ENCODE peak calls at places on chromosomes 5 and 9, in seven cellular contexts. E is K562, S is endothelial cell of umbilical vein, R is HCT116, I is H1, Y is HepG2, J is SK-N-SH. L is an unnamed sample.

GRCh38 chr9:38018964-38019602 is 49.9 kb downstream of the SHB start:
- DNase-seq in E (peak), S (peak), R (no peak), I (no peak), Y (peak), J (no peak), L (no peak)

GRCh38 chr9:76571288-76572204 is 112.6 kb downstream of the GCNT1 start:
- DNase-seq in E (no peak), S (peak), R (no peak), I (no peak), Y (no peak), J (no peak), L (peak)

GRCh38 chr5:14246350-14247053 is 103.4 kb downstream of the TRIO start:
- DNase-seq in E (no peak), S (no peak), R (no peak), I (no peak), Y (no peak), J (no peak), L (no peak)

GRCh38 chr5:119966028-119966427 is 336.7 kb downstream of the FAM170A start:
- DNase-seq in E (no peak), S (no peak), R (no peak), I (no peak), Y (no peak), J (no peak), L (no peak)

GRCh38 chr5:169786219-169786618 is 149.1 kb downstream of the DOCK2 start:
- DNase-seq in E (no peak), S (no peak), R (no peak), I (no peak), Y (no peak), J (no peak), L (no peak)

GRCh38 chr5:135606431-135606830 is 27.6 kb upstream of the CXCL14 start:
- DNase-seq in E (no peak), S (no peak), R (no peak), I (peak), Y (no peak), J (no peak), L (no peak)

GRCh38 chr9:70761139-70761538 is 346.7 kb upstream of the KLF9 start:
- DNase-seq in E (no peak), S (no peak), R (no peak), I (no peak), Y (no peak), J (no peak), L (no peak)

GRCh38 chr5:144941-145340 is 46.4 kb upstream of the LRRC14B start:
- DNase-seq in E (no peak), S (no peak), R (no peak), I (peak), Y (no peak), J (no peak), L (no peak)

GRCh38 chr5:152634596-152634995 is 229.5 kb upstream of the NMUR2 start:
- DNase-seq in E (no peak), S (no peak), R (no peak), I (no peak), Y (no peak), J (no peak), L (no peak)

GRCh38 chr9:116318463-116319271 is 165.1 kb downstream of the PAPPA start:
- DNase-seq in E (no peak), S (no peak), R (no peak), I (no peak), Y (no peak), J (no peak), L (no peak)

GRCh38 chr5:69404659-69405330 is 10.1 kb upstream of the MARVELD2 start:
- DNase-seq in E (peak), S (no peak), R (no peak), I (no peak), Y (no peak), J (no peak), L (no peak)

GRCh38 chr5:16179511-16179935 is at the start of gene MARCHF11:
- DNase-seq in E (no peak), S (no peak), R (no peak), I (peak), Y (no peak), J (peak), L (no peak)

GRCh38 chr9:135663451-135663770 is 302 bp downstream of the LCN9 start:
- DNase-seq in E (no peak), S (no peak), R (no peak), I (no peak), Y (no peak), J (peak), L (no peak)

GRCh38 chr5:172172912-172173591 is 15.0 kb downstream of the STK10 start:
- DNase-seq in E (no peak), S (no peak), R (no peak), I (no peak), Y (no peak), J (peak), L (no peak)

GRCh38 chr5:177403194-177403825 is 2.8 kb upstream of the PFN3 start:
- DNase-seq in E (peak), S (no peak), R (no peak), I (peak), Y (no peak), J (no peak), L (no peak)

GRCh38 chr5:119458911-119459632 is 6.8 kb downstream of the HSD17B4 start:
- DNase-seq in E (no peak), S (no peak), R (no peak), I (no peak), Y (no peak), J (no peak), L (no peak)

GRCh38 chr5:137344723-137345322 is 154.3 kb downstream of the SPOCK1 start:
- DNase-seq in E (peak), S (peak), R (peak), I (peak), Y (peak), J (peak), L (no peak)

GRCh38 chr5:123950701-123951100 is 438.7 kb downstream of the CSNK1G3 start:
- DNase-seq in E (no peak), S (no peak), R (no peak), I (no peak), Y (no peak), J (no peak), L (no peak)

GRCh38 chr5:27171696-27172362 is 133.4 kb upstream of the CDH9 start:
- DNase-seq in E (peak), S (no peak), R (no peak), I (no peak), Y (no peak), J (no peak), L (no peak)

DNA sequence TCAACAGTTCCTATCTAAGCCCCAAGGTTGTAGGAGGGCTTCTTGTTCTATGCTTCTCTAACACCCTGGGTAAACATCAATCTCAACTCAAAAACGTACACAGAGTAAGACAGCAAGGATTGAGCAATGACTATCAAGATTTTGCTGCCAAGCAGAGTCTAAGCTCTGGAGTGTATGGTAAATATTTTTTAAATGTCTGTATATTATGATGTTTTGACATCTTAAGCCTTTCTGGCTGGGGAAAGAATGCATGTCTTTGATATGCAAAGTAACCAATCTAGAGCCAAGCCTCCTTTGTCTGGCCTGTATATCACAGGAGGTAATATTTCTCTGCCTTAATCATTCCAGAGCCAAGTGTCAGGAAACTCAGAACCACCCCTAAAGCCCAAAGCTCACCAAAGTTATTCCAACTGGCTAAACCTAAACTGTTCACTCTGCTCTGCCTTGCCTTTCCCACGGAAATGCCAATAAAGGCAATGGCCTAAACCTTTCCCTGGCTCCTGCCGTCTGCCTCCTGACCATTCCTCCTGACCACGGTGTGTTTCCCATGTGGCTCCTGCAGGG is 45.2 kb downstream of the YIPF5 start:
- DNase-seq in E (no peak), S (no peak), R (no peak), I (no peak), Y (no peak), J (no peak), L (no peak)
- H2AFZ ChIP-seq in E (no peak), S (no peak), R (no peak), I (peak), Y (no peak), J (no peak), L (no peak)

DNA sequence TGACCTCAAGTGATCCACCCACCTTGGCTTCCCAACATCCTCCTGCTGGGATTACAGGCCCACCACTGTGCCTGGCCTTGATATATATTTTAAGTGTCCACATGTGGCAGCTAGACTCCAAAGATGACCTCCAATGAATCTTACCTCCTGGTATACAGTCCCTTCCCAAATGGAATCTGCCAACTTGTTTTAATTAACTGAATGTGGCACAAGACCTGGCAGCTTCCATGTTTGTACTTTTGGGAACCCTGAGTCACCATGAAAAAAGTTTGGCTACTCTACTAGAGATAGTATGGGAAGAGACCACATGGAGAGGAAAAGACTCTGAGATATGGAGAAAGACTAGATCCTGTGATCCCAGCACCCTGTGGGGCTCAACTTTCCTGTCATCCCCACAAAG is 42.5 kb downstream of the CCL28 start:
- DNase-seq in E (no peak), S (no peak), R (no peak), I (no peak), Y (no peak), J (no peak), L (no peak)
- TF ChIP-seq MAX in E (no peak), S (no peak), R (no peak), I (no peak), Y (no peak), J (no peak), L (no peak)

DNA sequence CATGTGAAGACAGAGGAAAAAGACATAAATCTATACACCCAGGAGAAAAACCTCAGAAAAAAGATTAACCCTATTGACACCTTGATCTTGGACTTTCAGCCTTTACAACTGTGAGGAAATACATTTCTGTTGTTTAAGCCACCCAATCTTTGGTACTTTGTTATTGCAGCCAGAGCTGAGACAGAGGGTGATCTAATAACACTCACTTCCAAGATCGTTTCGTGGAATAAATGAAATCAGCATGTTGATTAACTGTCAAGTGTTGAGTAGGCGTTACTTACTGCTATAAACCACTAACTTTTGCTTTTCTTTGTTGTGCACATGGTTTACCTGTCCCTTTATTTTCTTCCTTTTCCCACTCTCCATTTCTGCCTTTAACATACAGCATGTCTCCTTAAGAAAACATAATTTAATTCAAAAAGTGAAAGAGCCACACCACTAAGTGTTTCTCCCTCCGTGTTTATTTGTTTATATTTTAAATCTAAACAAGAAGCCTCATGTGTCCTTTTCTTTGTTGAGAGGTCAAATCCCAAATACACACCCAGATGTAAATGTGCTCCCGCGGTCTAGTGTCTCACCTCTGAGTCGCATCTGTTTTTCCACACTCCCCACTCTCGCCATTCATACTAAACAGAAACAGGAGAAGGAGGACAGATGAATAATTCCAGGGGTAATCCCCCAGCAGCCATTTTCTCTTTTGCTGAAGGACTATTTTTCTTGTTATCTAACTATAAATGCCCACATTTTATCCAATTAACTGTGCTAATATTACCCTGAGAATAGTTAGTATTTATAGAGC is 361.4 kb upstream of the RIOK2 start:
- DNase-seq in E (no peak), S (peak), R (no peak), I (no peak), Y (no peak), J (no peak), L (no peak)
- H2AFZ ChIP-seq in E (no peak), S (peak), R (no peak), I (peak), Y (no peak), J (peak), L (no peak)

DNA sequence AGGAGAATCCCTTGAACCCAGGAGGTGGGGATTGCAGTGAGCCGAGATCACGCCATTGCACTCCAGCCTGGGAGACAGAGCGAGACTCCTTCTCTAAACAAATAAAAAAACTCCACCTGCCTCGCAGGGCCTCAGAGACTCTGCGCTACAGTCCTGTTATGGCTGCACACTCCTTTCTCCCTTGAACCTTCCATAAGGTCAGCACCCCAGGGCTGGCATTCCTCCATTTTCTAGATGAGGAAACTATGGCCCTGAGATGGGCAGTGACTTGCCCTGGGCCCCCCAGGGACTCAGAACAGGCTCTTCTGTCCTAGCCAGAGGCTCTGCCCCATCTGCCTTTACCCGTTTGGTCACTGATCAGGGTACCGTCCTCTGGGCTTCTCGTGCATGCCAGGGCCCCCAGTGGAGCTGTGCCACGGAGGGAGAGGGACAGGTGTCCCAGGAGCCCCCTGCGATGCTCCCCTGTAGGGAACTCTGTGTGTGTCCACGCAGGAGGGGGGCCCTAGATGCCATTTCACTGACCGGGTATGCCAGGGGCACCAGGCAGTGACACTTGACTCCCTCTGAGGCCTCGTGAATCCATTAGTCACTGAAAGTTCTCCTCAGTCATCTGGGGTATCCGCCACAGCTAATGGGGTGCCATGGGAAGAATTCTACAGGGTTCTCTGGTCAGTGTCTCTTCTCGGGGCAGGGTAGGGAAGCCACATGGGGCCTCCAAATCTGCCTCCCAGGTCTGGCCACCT is 16.2 kb downstream of the RALGDS start:
- DNase-seq in E (no peak), S (no peak), R (no peak), I (no peak), Y (no peak), J (no peak), L (no peak)
- TF ChIP-seq MAX in E (no peak), S (no peak), R (no peak), I (no peak), Y (no peak), J (no peak), L (no peak)

DNA sequence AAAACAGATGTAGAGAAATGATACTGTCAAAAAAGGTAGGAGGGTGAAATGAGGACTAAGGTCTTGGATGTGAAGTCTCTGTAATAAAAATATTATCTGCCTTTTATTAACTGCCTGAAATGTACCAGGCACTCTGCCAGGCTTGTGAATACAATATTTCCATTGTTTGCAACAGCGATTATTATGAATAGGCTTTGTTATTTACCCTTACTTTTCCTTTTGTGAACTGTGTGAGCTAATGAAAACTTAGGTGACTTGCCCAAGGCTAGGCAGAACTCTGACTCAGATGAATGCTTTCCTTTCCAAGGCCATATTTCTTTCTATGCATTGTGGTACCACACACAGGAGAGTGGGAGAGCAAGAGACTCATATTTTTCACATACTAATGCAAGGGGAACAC is 204.1 kb downstream of the CDH12 start:
- DNase-seq in E (no peak), S (peak), R (no peak), I (no peak), Y (no peak), J (no peak), L (no peak)
- H2AFZ ChIP-seq in E (no peak), S (no peak), R (no peak), I (no peak), Y (no peak), J (no peak), L (no peak)

GRCh38 chr9:89811356-89811755 is 206.5 kb downstream of the GADD45G start:
- DNase-seq in E (no peak), S (no peak), R (no peak), I (peak), Y (no peak), J (no peak), L (no peak)

GRCh38 chr9:89811896-89812450 is 207.2 kb downstream of the GADD45G start:
- DNase-seq in E (no peak), S (no peak), R (no peak), I (peak), Y (no peak), J (no peak), L (no peak)

GRCh38 chr9:89808801-89809200 is 204.0 kb downstream of the GADD45G start:
- DNase-seq in E (no peak), S (peak), R (no peak), I (peak), Y (no peak), J (no peak), L (no peak)

GRCh38 chr9:89812556-89813181 is 207.9 kb downstream of the GADD45G start:
- DNase-seq in E (no peak), S (no peak), R (no peak), I (peak), Y (no peak), J (no peak), L (no peak)

GRCh38 chr9:89810434-89810833 is 205.6 kb downstream of the GADD45G start:
- DNase-seq in E (no peak), S (no peak), R (no peak), I (no peak), Y (no peak), J (no peak), L (no peak)
- TF ChIP-seq MAX in E (no peak), S (no peak), R (no peak), I (no peak), Y (no peak), J (no peak), L (no peak)

GRCh38 chr9:121071356-121071755 is 3.4 kb upstream of the CNTRL start:
- DNase-seq in E (no peak), S (no peak), R (no peak), I (no peak), Y (no peak), J (no peak), L (no peak)
- H2AFZ ChIP-seq in E (peak), S (peak), R (peak), I (no peak), Y (no peak), J (no peak), L (peak)

GRCh38 chr9:114613087-114613486 is 2.0 kb downstream of the TMEM268 start:
- DNase-seq in E (no peak), S (no peak), R (no peak), I (no peak), Y (no peak), J (no peak), L (no peak)

GRCh38 chr9:114613919-114614318 is 2.8 kb downstream of the TMEM268 start:
- DNase-seq in E (no peak), S (no peak), R (no peak), I (no peak), Y (no peak), J (no peak), L (no peak)

GRCh38 chr9:114614373-114614772 is 3.3 kb downstream of the TMEM268 start:
- DNase-seq in E (peak), S (no peak), R (no peak), I (no peak), Y (no peak), J (peak), L (no peak)

GRCh38 chr9:114619205-114619758 is 8.2 kb downstream of the TMEM268 start:
- DNase-seq in E (no peak), S (peak), R (no peak), I (no peak), Y (no peak), J (no peak), L (no peak)

DNA sequence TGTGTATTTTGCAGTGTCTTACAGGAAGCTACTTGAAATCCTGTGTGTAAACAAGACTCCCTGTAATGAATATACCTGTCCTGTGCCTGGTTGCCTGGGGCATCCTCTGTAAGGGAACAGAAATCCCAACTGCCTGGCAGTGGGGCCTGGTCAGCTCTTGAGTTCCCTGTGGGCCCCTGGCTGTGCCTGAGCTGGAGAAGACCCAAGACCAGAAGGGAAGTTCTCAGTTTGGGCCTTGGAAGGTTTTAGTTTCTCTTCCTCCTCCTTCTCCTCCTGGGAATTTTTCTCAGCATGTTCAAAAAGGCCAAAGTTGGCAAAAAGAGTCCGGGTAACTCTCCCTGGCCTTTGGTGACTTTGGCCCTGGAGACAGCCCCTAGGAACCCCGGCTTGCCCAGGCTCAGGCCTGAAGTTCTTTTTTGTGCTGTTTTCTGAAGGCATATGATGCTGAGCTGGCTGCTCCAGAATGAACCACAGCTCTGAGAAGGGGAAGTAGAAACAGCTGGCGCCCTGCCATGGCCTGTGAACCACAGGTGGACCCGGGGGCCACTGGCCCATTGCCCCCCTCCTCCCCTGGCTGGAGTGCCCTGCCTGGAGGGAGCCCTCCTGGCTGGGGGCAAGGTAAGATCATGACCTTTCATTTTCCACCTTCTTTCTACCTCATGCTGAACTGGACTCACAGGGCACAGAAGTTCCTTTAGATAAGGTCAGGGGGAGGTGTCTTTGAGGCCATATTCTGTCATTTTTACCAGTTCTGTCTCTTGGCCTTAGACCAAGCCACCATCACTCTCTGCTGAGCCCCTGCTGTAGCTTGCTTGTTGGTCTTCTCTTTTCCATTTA is 5.8 kb downstream of the TMEM268 start:
- DNase-seq in E (peak), S (no peak), R (no peak), I (no peak), Y (no peak), J (no peak), L (peak)
- TF ChIP-seq MAX in E (peak), S (no peak), R (no peak), I (no peak), Y (no peak), J (no peak), L (no peak)

GRCh38 chr5:174736777-174737176 is 12.4 kb downstream of the MSX2 start:
- DNase-seq in E (no peak), S (no peak), R (no peak), I (no peak), Y (no peak), J (no peak), L (no peak)
- H2AFZ ChIP-seq in E (no peak), S (no peak), R (no peak), I (no peak), Y (no peak), J (no peak), L (no peak)